ENCODE peak calls at places on chromosomes 16 and 17, in six cellular contexts. Z is neural progenitor cell, W is upper lobe of right lung, P is AG10803, L is tibial nerve, I is heart left ventricle. R is an unnamed sample.
A peak's percentile ranks its signal among the peaks of the same experiment; 100 is the strongest.

GRCh38 chr16:56327929-56328258 is 97.5 kb downstream of the AMFR start:
- DNase-seq in P (no peak), I (no peak), Z (no peak), W (no peak), L (no peak), R (no peak)

GRCh38 chr17:55601874-55602364 is 90.7 kb upstream of the SMIM36 start:
- DNase-seq in I (no peak), W (no peak), L (no peak), Z (peak; percentile 81), P (peak; percentile 56), R (no peak)

GRCh38 chr17:14775761-14776492 is 475.0 kb downstream of the HS3ST3B1 start:
- DNase-seq in Z (no peak), W (no peak), L (no peak), I (no peak), P (peak; percentile 51), R (no peak)

GRCh38 chr16:4319454-4319853 is 3.6 kb downstream of the GLIS2 start:
- DNase-seq in I (no peak), L (peak; percentile 48), P (no peak), Z (no peak), W (peak; percentile 73), R (no peak)

GRCh38 chr17:38463451-38463858 is 35.2 kb downstream of the ARHGAP23 start:
- DNase-seq in Z (no peak), I (peak; percentile 86), W (no peak), L (no peak), P (no peak), R (no peak)

GRCh38 chr17:66357037-66357436 is 54.6 kb downstream of the PRKCA start:
- DNase-seq in P (no peak), W (no peak), I (no peak), Z (no peak), L (no peak), R (no peak)

GRCh38 chr16:54431041-54431996 is 144.7 kb upstream of the IRX3 start:
- DNase-seq in W (no peak), I (no peak), Z (no peak), L (no peak), P (peak; percentile 63), R (no peak)

GRCh38 chr16:72371307-72372081 is 199.5 kb upstream of the PMFBP1 start:
- DNase-seq in W (no peak), Z (peak; percentile 83), L (no peak), I (no peak), P (peak; percentile 58), R (peak; percentile 85)

GRCh38 chr16:31390504-31391043 is 2.6 kb upstream of the ITGAD start:
- DNase-seq in P (no peak), I (no peak), L (no peak), Z (no peak), W (no peak), R (no peak)

GRCh38 chr17:41769985-41770384 is 16.5 kb downstream of the JUP start:
- DNase-seq in W (no peak), Z (no peak), I (no peak), P (no peak), L (no peak), R (no peak)

GRCh38 chr17:41766135-41766534 is 20.4 kb downstream of the JUP start:
- DNase-seq in Z (no peak), W (no peak), I (no peak), L (no peak), P (no peak), R (no peak)

GRCh38 chr17:41767324-41768042 is 19.0 kb downstream of the JUP start:
- DNase-seq in L (no peak), W (no peak), I (no peak), P (no peak), Z (no peak), R (no peak)

GRCh38 chr17:41769346-41769862 is 17.1 kb downstream of the JUP start:
- DNase-seq in I (no peak), P (no peak), L (no peak), Z (no peak), W (no peak), R (no peak)

DNA sequence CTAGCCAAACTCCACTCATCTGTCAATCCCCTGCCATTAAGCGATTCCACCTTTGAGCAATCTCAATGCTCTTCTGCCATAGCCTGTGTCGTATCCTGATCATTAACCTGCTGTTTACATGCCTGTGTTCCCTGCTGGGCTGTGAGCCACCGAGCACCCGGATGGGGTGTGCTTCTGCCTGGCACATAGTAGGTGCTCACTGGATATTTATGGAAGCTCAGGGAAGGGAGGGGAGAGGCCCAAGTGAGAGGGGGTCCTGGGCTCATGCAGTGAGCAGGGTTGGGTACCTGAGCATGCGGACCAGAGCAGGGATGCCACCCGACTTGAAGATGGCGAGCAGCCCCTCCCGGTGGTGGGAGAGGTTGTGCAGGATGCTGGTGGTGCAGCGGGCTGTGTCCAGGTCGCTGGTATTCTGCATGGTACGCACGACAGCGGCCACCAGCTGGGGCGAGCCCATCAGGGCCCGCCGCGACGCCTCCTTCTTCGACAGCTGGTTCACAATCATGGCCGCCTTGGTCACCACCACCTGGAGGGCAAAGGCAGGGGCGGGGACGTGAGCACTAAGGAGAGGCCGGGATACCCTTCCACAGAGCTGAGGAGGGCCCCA is 17.7 kb downstream of the JUP start:
- DNase-seq in W (no peak), L (no peak), I (no peak), Z (no peak), P (no peak), R (no peak)
- TF ChIP-seq CTCF in W (no peak), L (no peak), I (no peak), Z (no peak), P (no peak), R (no peak)

GRCh38 chr17:69502488-69502887 is 88.0 kb downstream of the MAP2K6 start:
- DNase-seq in I (no peak), W (no peak), P (no peak), Z (no peak), L (no peak), R (no peak)
- H3K4me3 ChIP-seq in I (no peak overlapping the region), W (peak overlapping the region; percentile 16), P (peak overlapping the region; percentile 50), Z (no peak overlapping the region), L (peak overlapping the region; percentile 24), R (no peak overlapping the region)

DNA sequence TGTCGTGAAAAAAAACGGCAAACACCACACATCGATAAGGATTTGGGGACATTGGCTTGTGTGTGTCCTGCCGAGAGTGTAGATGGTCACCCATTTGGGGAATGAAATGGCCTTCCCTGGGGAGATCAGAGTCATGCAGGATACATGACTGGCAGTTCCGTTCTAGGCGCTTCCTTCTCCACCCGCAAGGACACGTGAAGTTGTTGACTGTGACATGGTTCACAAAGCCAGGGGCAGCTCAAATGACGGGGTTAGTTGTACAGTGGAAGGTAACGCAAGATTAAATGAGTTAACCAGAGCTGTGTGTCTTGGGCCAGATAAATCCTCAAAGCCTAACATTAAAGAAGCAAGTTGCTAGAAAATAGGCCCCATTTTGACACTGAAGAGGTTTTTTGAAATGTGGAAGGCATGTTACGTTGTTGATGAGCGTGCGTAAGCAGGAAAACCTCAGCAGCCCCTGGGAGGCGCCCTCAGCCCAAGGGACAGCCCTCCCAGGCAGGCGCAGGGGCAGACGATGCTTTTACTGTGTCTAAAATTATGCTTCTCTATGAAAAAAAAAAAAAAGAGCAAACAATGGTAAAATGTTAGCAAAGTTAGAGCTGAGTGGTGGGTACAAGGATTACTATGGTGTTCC is 35.9 kb upstream of the CHMP6 start:
- DNase-seq in Z (peak; percentile 67), P (no peak), I (peak; percentile 16), W (peak; percentile 25), L (no peak), R (no peak)
- TF ChIP-seq CTCF in Z (peak; percentile 53), P (no peak), I (no peak), W (no peak), L (no peak), R (peak; percentile 14)

DNA sequence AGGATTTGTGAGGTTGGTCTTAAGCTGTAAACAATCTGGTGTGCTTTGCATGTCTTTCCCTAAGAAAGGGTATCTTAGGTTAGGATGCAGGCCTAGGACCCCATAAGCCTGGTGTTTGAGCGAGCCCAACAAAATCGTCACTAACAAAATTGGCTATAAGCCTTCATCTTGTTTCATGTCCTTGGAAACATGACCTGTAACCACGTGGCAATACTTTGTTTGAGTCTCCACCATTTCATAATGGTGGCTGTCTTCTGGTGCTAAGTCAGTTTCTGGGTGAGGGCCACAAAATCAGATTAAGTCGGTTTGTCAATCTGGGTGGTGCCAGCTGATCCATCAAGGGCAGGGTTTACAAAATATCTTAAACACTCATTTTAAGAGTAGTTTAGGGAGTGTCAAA is 33.0 kb downstream of the C16orf54 start:
- DNase-seq in P (no peak), I (no peak), L (no peak), Z (no peak), W (no peak), R (no peak)
- H3K4me3 ChIP-seq in P (no peak overlapping the region), I (no peak overlapping the region), L (no peak overlapping the region), Z (no peak overlapping the region), W (no peak overlapping the region), R (no peak overlapping the region)

GRCh38 chr16:49874613-49875237 is 18.8 kb upstream of the ZNF423 start:
- DNase-seq in P (no peak), W (no peak), I (no peak), L (no peak), Z (no peak), R (no peak)

GRCh38 chr16:49881890-49882289 is 26.0 kb upstream of the ZNF423 start:
- DNase-seq in L (no peak), Z (no peak), I (no peak), W (no peak), P (no peak), R (no peak)

GRCh38 chr16:49875812-49876715 is 20.2 kb upstream of the ZNF423 start:
- DNase-seq in I (no peak), L (no peak), P (no peak), Z (peak; percentile 73), W (no peak), R (no peak)

GRCh38 chr16:49876716-49877129 is 20.8 kb upstream of the ZNF423 start:
- DNase-seq in L (no peak), W (peak; percentile 83), P (no peak), Z (peak; percentile 83), I (peak; percentile 81), R (no peak)
- TF ChIP-seq CTCF in L (peak; percentile 80), W (peak; percentile 93), P (peak; percentile 58), Z (peak; percentile 88), I (peak; percentile 97), R (peak; percentile 85)

DNA sequence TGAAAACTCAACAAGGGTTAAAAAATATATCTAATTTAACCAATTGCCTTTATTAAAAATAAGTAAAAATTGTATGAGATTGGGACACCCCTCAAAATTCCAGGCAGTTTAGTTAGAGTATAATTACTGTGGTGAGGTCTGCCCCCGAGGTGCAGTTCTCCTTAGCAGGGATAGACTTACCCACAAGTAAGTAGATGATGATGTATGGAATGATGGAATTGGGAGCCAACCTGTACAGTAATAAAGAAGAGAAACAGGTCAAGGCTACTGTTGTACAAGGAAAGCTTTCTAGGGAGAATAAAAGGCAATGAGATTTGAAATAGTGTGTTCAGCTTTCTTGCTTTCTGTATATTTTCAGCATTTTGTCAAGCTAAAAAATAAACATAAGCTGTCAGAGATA is 1.8 kb downstream of the LDAF1 start:
- DNase-seq in W (no peak), Z (no peak), I (no peak), P (no peak), L (no peak), R (no peak)
- H3K4me3 ChIP-seq in W (no peak overlapping the region), Z (no peak overlapping the region), I (peak overlapping the region; percentile 74), P (no peak overlapping the region), L (no peak overlapping the region), R (no peak overlapping the region)

DNA sequence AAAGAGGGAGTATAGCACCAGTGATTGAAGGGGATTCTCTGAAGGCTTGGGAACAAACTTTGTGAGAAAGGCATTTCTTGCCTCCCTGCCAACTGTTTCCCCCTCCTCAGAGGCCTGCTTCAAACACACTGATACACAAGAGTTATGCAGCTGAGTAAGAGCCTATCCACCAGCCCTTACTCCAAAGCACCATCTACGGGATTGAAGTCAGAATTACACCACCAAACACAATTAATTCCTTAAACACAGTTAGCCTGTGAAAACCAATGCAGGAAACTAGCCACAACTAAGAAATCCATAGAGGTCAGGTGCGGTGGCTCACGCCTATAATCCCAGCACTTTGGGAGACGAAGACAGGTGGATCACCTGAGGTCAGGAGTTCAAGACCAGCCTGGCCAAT is 138.3 kb downstream of the SHCBP1 start:
- DNase-seq in P (no peak), L (no peak), W (no peak), I (no peak), Z (no peak), R (no peak)
- TF ChIP-seq CTCF in P (no peak), L (no peak), W (no peak), I (no peak), Z (no peak), R (no peak)

R was measured in retinal pigment epithelial cell.